ENCODE peak calls at places on chromosomes 11 and 22, in five cellular contexts. V is cardiac muscle cell, W is tibial nerve, U is Panc1, K is stomach. R is an unnamed sample. For H3K36me3 and H3K9me3, the result is how much of the 10 kb centered on the place peaks cover.

GRCh38 chr11:76314741-76315090 is 66.2 kb downstream of the THAP12 start:
- DNase-seq in V (no peak), W (no peak), U (no peak), K (no peak), R (no peak)

GRCh38 chr11:117546431-117547160 is 218.9 kb downstream of the CEP164 start:
- DNase-seq in V (no peak), W (no peak), U (no peak), K (no peak), R (no peak)

GRCh38 chr11:86743223-86744118 is 56.9 kb upstream of the PRSS23 start:
- DNase-seq in V (peak), W (no peak), U (peak), K (peak), R (no peak)

GRCh38 chr11:31442086-31442485 is 67.3 kb downstream of the IMMP1L start:
- DNase-seq in V (no peak), W (no peak), U (no peak), K (no peak), R (no peak)

GRCh38 chr11:113162590-113162961 is 151.8 kb upstream of the TTC12 start:
- DNase-seq in V (peak), W (peak), U (no peak), K (peak), R (no peak)

GRCh38 chr11:45165386-45165785 is 18.9 kb downstream of the PRDM11 start:
- DNase-seq in V (no peak), W (no peak), U (no peak), K (no peak), R (no peak)

GRCh38 chr11:12890476-12890875 is 118.6 kb upstream of the RASSF10 start:
- DNase-seq in V (peak), W (no peak), U (no peak), K (no peak), R (no peak)

GRCh38 chr11:113279591-113279990 is 34.8 kb upstream of the TTC12 start:
- DNase-seq in V (no peak), W (no peak), U (no peak), K (no peak), R (no peak)

GRCh38 chr11:118532091-118532490 is 1.1 kb downstream of the TMEM25 start:
- DNase-seq in V (no peak), W (no peak), U (no peak), K (no peak), R (no peak)

GRCh38 chr11:45079943-45080719 is 66.3 kb upstream of the PRDM11 start:
- DNase-seq in V (no peak), W (no peak), U (no peak), K (peak), R (peak)

GRCh38 chr22:19897726-19898515 is 43.2 kb upstream of the GNB1L start:
- DNase-seq in V (no peak), W (no peak), U (no peak), K (no peak), R (no peak)

GRCh38 chr11:76041208-76041607 is 165.1 kb downstream of the WNT11 start:
- DNase-seq in V (no peak), W (no peak), U (no peak), K (no peak), R (no peak)

GRCh38 chr11:29024386-29024785 is 916.2 kb downstream of the METTL15 start:
- DNase-seq in V (no peak), W (no peak), U (no peak), K (no peak), R (no peak)

GRCh38 chr11:1868056-1868635 is 15.3 kb downstream of the LSP1 start:
- DNase-seq in V (no peak), W (no peak), U (no peak), K (no peak), R (no peak)

GRCh38 chr11:17607083-17607429 is 60.0 kb downstream of the OTOG start:
- DNase-seq in V (no peak), W (no peak), U (no peak), K (no peak), R (no peak)

GRCh38 chr11:58898106-58898505 is 41.2 kb upstream of the GLYATL1 start:
- DNase-seq in V (no peak), W (no peak), U (no peak), K (no peak), R (no peak)

GRCh38 chr11:1915795-1916131 is 3.7 kb upstream of the TNNT3 start:
- DNase-seq in V (no peak), W (no peak), U (no peak), K (no peak), R (no peak)

GRCh38 chr11:1442163-1442562 is 44.4 kb downstream of the MOB2 start:
- DNase-seq in V (peak), W (no peak), U (no peak), K (no peak), R (no peak)

GRCh38 chr11:81444306-81444705 is 1289.4 kb downstream of the FAM181B start:
- DNase-seq in V (no peak), W (no peak), U (no peak), K (no peak), R (no peak)

GRCh38 chr11:123654566-123655081 is at the start of gene SCN3B:
- DNase-seq in V (peak), W (no peak), U (peak), K (peak), R (no peak)

GRCh38 chr11:203056-203944 is 3.9 kb downstream of the BET1L start:
- DNase-seq in V (no peak), W (no peak), U (no peak), K (peak), R (no peak)

GRCh38 chr11:126104420-126104819 is 41.8 kb upstream of the CDON start:
- DNase-seq in V (no peak), W (no peak), U (no peak), K (no peak), R (no peak)

GRCh38 chr11:86476109-86476861 is 101.6 kb downstream of the CCDC81 start:
- DNase-seq in V (peak), W (no peak), U (no peak), K (no peak), R (no peak)

GRCh38 chr11:24678956-24679355 is 182.1 kb downstream of the LUZP2 start:
- DNase-seq in V (no peak), W (no peak), U (no peak), K (no peak), R (no peak)

GRCh38 chr22:36966851-36967535 is 52.3 kb downstream of the TST start:
- DNase-seq in V (peak), W (no peak), U (no peak), K (no peak), R (no peak)

GRCh38 chr11:69167916-69168691 is 12.4 kb downstream of the SMIM38 start:
- DNase-seq in V (peak), W (no peak), U (no peak), K (no peak), R (no peak)

GRCh38 chr22:37254206-37254866 is 10.3 kb upstream of the RAC2 start:
- DNase-seq in V (peak), W (no peak), U (no peak), K (no peak), R (no peak)

GRCh38 chr11:86240164-86240563 is 4.4 kb upstream of the EED start:
- DNase-seq in V (no peak), W (no peak), U (no peak), K (no peak), R (no peak)

GRCh38 chr11:7540830-7541555 is 27.2 kb downstream of the PPFIBP2 start:
- DNase-seq in V (no peak), W (no peak), U (no peak), K (no peak), R (no peak)

GRCh38 chr11:47270331-47271271 is 668 bp downstream of the MADD start:
- DNase-seq in V (peak), W (no peak), U (no peak), K (no peak), R (peak)

GRCh38 chr22:36144886-36145541 is 15.5 kb downstream of the APOL3 start:
- DNase-seq in V (peak), W (no peak), U (peak), K (peak), R (peak)

GRCh38 chr11:2995893-2996554 is 3.9 kb upstream of the NAP1L4 start:
- DNase-seq in V (no peak), W (no peak), U (no peak), K (peak), R (no peak)

GRCh38 chr22:24843048-24843447 is 37.0 kb downstream of the SGSM1 start:
- DNase-seq in V (no peak), W (no peak), U (no peak), K (no peak), R (no peak)

GRCh38 chr11:65215441-65216076 is 33.8 kb downstream of the CAPN1 start:
- DNase-seq in V (no peak), W (no peak), U (no peak), K (peak), R (no peak)

GRCh38 chr22:44130076-44130711 is 50.5 kb upstream of the PARVG start:
- DNase-seq in V (no peak), W (no peak), U (no peak), K (no peak), R (no peak)

GRCh38 chr11:69241844-69242582 is 51.9 kb upstream of the MYEOV start:
- DNase-seq in V (no peak), W (no peak), U (no peak), K (no peak), R (no peak)

GRCh38 chr11:120125005-120125404 is 12.9 kb downstream of the TRIM29 start:
- DNase-seq in V (no peak), W (no peak), U (no peak), K (no peak), R (no peak)

GRCh38 chr11:850777-851762 is 8.4 kb downstream of the TSPAN4 start:
- DNase-seq in V (no peak), W (no peak), U (no peak), K (no peak), R (no peak)

DNA sequence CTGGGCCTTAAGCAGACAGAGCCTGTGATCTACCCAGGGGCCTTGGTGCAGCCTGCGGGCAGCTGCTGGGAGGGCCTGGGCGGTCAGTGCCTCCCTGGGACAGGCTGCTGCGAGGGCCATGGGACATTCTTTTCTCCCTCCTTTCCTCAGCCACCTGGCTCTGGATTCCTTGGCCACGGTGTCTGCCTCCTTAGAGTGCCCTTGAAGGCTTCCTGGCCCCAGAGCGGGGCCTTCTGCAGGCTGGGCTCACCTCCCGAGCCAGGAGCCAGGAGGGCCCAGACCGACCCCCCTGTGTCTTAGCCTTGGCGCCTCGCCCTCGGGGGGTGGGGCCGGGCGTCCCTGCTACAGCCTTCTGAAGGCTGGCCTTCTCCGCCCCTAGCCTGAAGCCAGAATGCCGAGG is 231.2 kb downstream of the TBC1D22A start:
- DNase-seq in V (no peak), W (no peak), U (no peak), K (peak), R (no peak)
- H3K36me3 ChIP-seq in V (under half), W (under half), U (under half), K (under half), R (under half)

GRCh38 chr22:42819412-42820069 is 37.5 kb downstream of the ARFGAP3 start:
- DNase-seq in V (no peak), W (no peak), U (no peak), K (no peak), R (peak)

GRCh38 chr22:42816339-42816738 is 40.7 kb downstream of the ARFGAP3 start:
- DNase-seq in V (no peak), W (no peak), U (no peak), K (no peak), R (no peak)

GRCh38 chr22:42821386-42821785 is 35.7 kb downstream of the ARFGAP3 start:
- DNase-seq in V (no peak), W (no peak), U (no peak), K (no peak), R (no peak)

GRCh38 chr22:42817556-42817955 is 39.5 kb downstream of the ARFGAP3 start:
- DNase-seq in V (no peak), W (no peak), U (no peak), K (no peak), R (no peak)

GRCh38 chr22:42820075-42820763 is 36.9 kb downstream of the ARFGAP3 start:
- DNase-seq in V (peak), W (no peak), U (no peak), K (no peak), R (no peak)
- TF ChIP-seq CTCF in V (peak), W (peak), U (peak), K (no peak), R (no peak)

DNA sequence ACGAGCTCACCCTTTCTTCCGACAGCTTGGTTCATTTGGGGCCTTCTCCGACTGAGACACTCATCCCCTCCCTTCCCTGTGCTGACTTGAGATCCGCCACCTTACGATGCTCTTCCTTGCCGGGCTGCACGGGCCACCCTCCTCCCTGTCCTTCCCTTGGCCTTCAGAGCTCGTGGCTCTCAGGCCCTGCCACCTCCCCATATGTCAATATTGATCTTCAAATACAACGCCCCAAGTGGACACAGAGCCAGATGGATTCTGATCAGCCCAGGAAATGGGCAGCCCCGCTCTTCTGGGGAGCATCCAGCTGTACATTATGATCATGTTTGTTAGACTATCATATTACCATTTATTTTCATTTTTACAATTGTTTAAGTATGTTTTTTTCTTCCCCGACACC is 812.8 kb downstream of the TBC1D22A start:
- DNase-seq in V (no peak), W (no peak), U (no peak), K (peak), R (no peak)
- H3K9me3 ChIP-seq in V (under half), W (under half), U (under half), K (under half), R (under half)

GRCh38 chr11:61580292-61580888 is 486 bp downstream of the SYT7 start:
- DNase-seq in V (no peak), W (no peak), U (no peak), K (no peak), R (no peak)
- H3K36me3 ChIP-seq in V (under half), W (under half), U (under half), K (under half), R (under half)

DNA sequence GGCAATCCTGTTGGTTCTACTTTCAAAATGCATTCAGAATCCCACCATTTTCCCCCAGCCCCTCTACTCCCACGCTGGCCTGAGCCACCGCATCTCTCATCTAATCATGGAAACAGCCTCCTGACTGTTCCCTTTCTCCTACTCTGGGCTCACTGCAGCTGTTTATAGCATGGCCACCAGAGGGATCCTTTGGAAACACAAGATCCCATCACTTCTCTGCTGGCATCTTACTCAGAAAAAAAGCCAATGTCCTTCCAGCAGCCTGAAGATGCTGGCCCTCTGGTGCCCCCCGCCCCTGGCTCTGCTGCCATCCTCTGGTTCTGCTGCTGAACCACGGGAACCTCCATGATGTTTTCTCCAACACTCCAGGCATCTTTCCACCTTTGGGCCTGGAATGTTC is 11.1 kb downstream of the MS4A8 start:
- DNase-seq in V (no peak), W (no peak), U (no peak), K (no peak), R (no peak)
- TF ChIP-seq CTCF in V (no peak), W (no peak), U (peak), K (no peak), R (no peak)

GRCh38 chr11:106614280-106614679 is 404.0 kb downstream of the GUCY1A2 start:
- DNase-seq in V (no peak), W (no peak), U (no peak), K (no peak), R (no peak)

GRCh38 chr11:106603971-106604370 is 414.3 kb downstream of the GUCY1A2 start:
- DNase-seq in V (no peak), W (no peak), U (no peak), K (no peak), R (no peak)

DNA sequence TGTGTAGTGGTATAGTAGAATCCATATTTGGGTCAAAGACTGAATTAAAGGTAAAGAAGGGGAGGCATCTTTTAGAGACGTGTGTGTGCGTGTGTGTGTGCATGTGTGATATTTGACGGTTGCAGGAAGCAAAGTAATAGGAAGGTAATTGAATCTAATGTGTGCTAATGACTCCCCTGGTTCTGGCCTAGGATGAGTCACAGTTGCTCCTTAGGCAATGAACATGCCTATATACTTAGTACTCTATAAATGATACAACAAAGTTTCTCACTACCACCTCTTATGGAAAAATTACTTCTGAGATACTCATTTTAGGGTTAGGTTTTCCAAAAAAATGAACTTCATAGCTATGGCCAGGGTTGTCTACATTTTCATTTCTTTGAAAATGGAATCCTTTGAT is 409.6 kb downstream of the GUCY1A2 start:
- DNase-seq in V (peak), W (no peak), U (no peak), K (no peak), R (no peak)
- H3K9me3 ChIP-seq in V (under half), W (under half), U (under half), K (under half), R (under half)